ENCODE peak calls at places on chromosomes 16 and 17, in eight cellular contexts. Y is HFFc6, R is heart right ventricle, E is AG09309, L is dorsolateral prefrontal cortex, T is AG10803, N is neural crest cell, M is stomach. Q is an unnamed sample.

GRCh38 chr17:48522990-48523389 is 7.8 kb downstream of the HOXB1 start:
- DNase-seq in Y (no peak), R (no peak), E (no peak), L (no peak), T (no peak), N (no peak), M (no peak), Q (no peak)

GRCh38 chr17:8883353-8883752 is 15.9 kb upstream of the PIK3R6 start:
- DNase-seq in Y (no peak), R (no peak), E (no peak), L (no peak), T (no peak), N (no peak), M (no peak), Q (no peak)

GRCh38 chr16:84897911-84898377 is 78.2 kb downstream of the CRISPLD2 start:
- DNase-seq in Y (no peak), R (no peak), E (no peak), L (peak), T (no peak), N (no peak), M (no peak), Q (no peak)

GRCh38 chr16:21156767-21157467 is 1.6 kb upstream of the LDAF1 start:
- DNase-seq in Y (peak), R (no peak), E (peak), L (no peak), T (peak), N (peak), M (peak), Q (peak)

GRCh38 chr17:29835438-29836351 is 94.3 kb downstream of the SSH2 start:
- DNase-seq in Y (peak), R (no peak), E (no peak), L (no peak), T (peak), N (no peak), M (peak), Q (no peak)

GRCh38 chr16:66299349-66299748 is 67.1 kb upstream of the CDH5 start:
- DNase-seq in Y (no peak), R (no peak), E (no peak), L (no peak), T (no peak), N (no peak), M (no peak), Q (no peak)

GRCh38 chr17:17942846-17943245 is 29.4 kb downstream of the TOM1L2 start:
- DNase-seq in Y (peak), R (no peak), E (no peak), L (no peak), T (peak), N (no peak), M (no peak), Q (no peak)

GRCh38 chr17:9016941-9017552 is 4.3 kb upstream of the NTN1 start:
- DNase-seq in Y (no peak), R (no peak), E (no peak), L (no peak), T (no peak), N (no peak), M (peak), Q (no peak)

GRCh38 chr17:3954921-3955320 is 9.3 kb downstream of the ATP2A3 start:
- DNase-seq in Y (no peak), R (no peak), E (no peak), L (no peak), T (no peak), N (no peak), M (no peak), Q (no peak)

GRCh38 chr17:46888727-46889126 is 34.2 kb upstream of the GOSR2 start:
- DNase-seq in Y (no peak), R (no peak), E (no peak), L (no peak), T (no peak), N (no peak), M (no peak), Q (no peak)

GRCh38 chr16:46826618-46827017 is 4.4 kb downstream of the C16orf87 start:
- DNase-seq in Y (peak), R (no peak), E (no peak), L (no peak), T (no peak), N (no peak), M (no peak), Q (no peak)

GRCh38 chr17:50638851-50639767 is 4.4 kb downstream of the ABCC3 start:
- DNase-seq in Y (peak), R (peak), E (peak), L (peak), T (peak), N (no peak), M (peak), Q (no peak)

GRCh38 chr17:67401598-67402504 is 24.8 kb downstream of the PITPNC1 start:
- DNase-seq in Y (no peak), R (no peak), E (no peak), L (no peak), T (no peak), N (no peak), M (no peak), Q (no peak)

GRCh38 chr16:56625943-56626654 is 518 bp downstream of the MT1E start:
- DNase-seq in Y (peak), R (peak), E (peak), L (no peak), T (peak), N (no peak), M (no peak), Q (no peak)

GRCh38 chr17:35708951-35709350 is 22.5 kb upstream of the RASL10B start:
- DNase-seq in Y (no peak), R (no peak), E (no peak), L (no peak), T (no peak), N (no peak), M (no peak), Q (no peak)

GRCh38 chr17:28726396-28726911 is 421 bp upstream of the TLCD1 start:
- DNase-seq in Y (peak), R (no peak), E (no peak), L (no peak), T (peak), N (peak), M (peak), Q (peak)

GRCh38 chr16:9123401-9123800 is 32.0 kb downstream of the HAPSTR1 start:
- DNase-seq in Y (no peak), R (no peak), E (no peak), L (no peak), T (no peak), N (no peak), M (no peak), Q (no peak)

GRCh38 chr16:68264128-68265077 is at the start of gene SLC7A6:
- DNase-seq in Y (peak), R (peak), E (no peak), L (peak), T (peak), N (peak), M (peak), Q (peak)

GRCh38 chr16:68752602-68753001 is 15.5 kb downstream of the CDH1 start:
- DNase-seq in Y (no peak), R (no peak), E (no peak), L (no peak), T (no peak), N (no peak), M (no peak), Q (peak)

GRCh38 chr16:84360170-84360569 is 8.2 kb upstream of the ATP2C2 start:
- DNase-seq in Y (no peak), R (no peak), E (no peak), L (no peak), T (no peak), N (no peak), M (no peak), Q (peak)

GRCh38 chr17:32870027-32870670 is 6.8 kb downstream of the MYO1D start:
- DNase-seq in Y (peak), R (no peak), E (no peak), L (no peak), T (peak), N (no peak), M (no peak), Q (no peak)

GRCh38 chr16:67847064-67847861 is at the start of gene CENPT:
- DNase-seq in Y (peak), R (no peak), E (no peak), L (peak), T (peak), N (no peak), M (peak), Q (peak)

GRCh38 chr16:22665803-22666202 is 148.2 kb upstream of the HS3ST2 start:
- DNase-seq in Y (no peak), R (no peak), E (no peak), L (no peak), T (no peak), N (no peak), M (no peak), Q (no peak)

GRCh38 chr17:70185280-70185679 is 15.9 kb downstream of the KCNJ2 start:
- DNase-seq in Y (no peak), R (no peak), E (no peak), L (no peak), T (no peak), N (no peak), M (no peak), Q (no peak)

GRCh38 chr16:85056211-85056748 is 28.7 kb downstream of the KIAA0513 start:
- DNase-seq in Y (no peak), R (no peak), E (no peak), L (no peak), T (peak), N (no peak), M (no peak), Q (no peak)

GRCh38 chr17:77728022-77728671 is 230.4 kb upstream of the TNRC6C start:
- DNase-seq in Y (peak), R (peak), E (peak), L (no peak), T (peak), N (no peak), M (no peak), Q (no peak)
- TF ChIP-seq CTCF in Y (peak), R (peak), E (peak), L (no peak), T (peak), N (peak), M (no peak), Q (no peak)

GRCh38 chr17:49618112-49618611 is 42.5 kb downstream of the NXPH3 start:
- DNase-seq in Y (no peak), R (no peak), E (no peak), L (no peak), T (no peak), N (no peak), M (no peak), Q (no peak)

GRCh38 chr17:49612721-49613120 is 37.0 kb downstream of the NXPH3 start:
- DNase-seq in Y (no peak), R (no peak), E (no peak), L (no peak), T (no peak), N (no peak), M (no peak), Q (no peak)

GRCh38 chr17:49616086-49616485 is 40.4 kb downstream of the NXPH3 start:
- DNase-seq in Y (no peak), R (no peak), E (no peak), L (no peak), T (no peak), N (no peak), M (no peak), Q (no peak)

GRCh38 chr17:49621420-49621819 is 45.7 kb downstream of the NXPH3 start:
- DNase-seq in Y (no peak), R (no peak), E (no peak), L (no peak), T (no peak), N (no peak), M (no peak), Q (no peak)

GRCh38 chr17:49616546-49617205 is 41.0 kb downstream of the NXPH3 start:
- DNase-seq in Y (no peak), R (peak), E (peak), L (peak), T (peak), N (no peak), M (peak), Q (no peak)
- TF ChIP-seq CTCF in Y (no peak), R (no peak), E (no peak), L (no peak), T (no peak), N (no peak), M (no peak), Q (no peak)

DNA sequence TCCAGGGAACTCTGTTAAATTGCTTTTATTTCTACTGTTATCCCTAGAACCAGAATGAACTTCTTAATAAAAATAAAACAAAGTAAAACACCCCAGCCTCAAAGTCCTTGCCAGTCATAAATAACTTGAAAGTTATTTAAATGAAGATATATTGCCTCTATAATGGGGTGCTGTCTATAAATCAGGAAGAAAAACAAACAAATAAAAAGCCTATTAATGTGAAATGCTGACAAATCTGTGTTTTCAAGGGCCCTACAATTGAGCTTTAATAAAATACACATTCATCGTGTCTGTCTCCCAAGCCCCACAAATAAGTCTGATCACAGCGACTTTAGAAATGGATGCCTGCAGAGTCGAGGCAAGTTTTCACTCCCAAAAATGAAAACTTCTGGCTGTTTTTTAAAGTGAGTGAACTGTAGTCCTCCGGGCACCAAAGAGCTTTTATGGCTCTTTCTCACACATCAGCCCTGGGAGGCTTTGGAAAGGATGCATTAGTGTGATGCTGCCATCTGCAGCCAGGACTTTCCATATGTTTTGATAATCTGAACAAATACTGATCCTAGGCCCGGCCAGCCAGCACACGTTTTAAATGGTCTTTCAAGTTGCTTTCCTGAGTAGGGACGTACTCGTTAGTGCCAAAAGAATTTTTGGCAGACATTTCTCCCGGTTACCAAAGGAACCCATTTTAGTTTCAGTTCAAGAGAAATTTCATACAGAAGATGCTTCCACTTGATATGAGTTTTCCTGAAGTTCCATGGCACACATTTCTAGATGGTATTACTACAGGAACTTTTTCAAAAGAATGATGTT is 16.3 kb downstream of the NACA2 start:
- DNase-seq in Y (peak), R (no peak), E (no peak), L (peak), T (peak), N (peak), M (no peak), Q (peak)
- TF ChIP-seq CTCF in Y (peak), R (peak), E (peak), L (peak), T (peak), N (peak), M (no peak), Q (no peak)

DNA sequence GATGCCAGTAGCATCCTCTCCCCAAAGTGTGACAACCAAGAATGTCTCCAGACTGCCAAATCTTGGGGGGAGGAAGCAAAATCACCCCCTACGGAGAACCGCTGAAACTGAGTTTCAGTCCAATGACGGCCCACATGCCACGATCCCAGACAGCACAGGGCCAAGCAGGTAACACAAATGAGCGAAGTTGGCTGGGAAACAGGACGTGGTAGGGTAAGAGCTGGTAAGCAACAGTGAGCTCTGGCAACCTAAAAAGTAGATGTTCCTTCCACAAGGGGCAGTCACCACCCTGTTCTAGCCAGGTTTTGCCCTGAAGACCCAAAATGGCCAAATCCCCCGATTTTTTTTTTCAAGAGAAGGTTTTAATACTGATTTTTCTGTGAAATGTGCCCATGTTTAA is 25.4 kb downstream of the ZFHX3 start:
- DNase-seq in Y (no peak), R (no peak), E (no peak), L (no peak), T (no peak), N (no peak), M (no peak), Q (no peak)
- TF ChIP-seq CTCF in Y (peak), R (no peak), E (no peak), L (no peak), T (no peak), N (no peak), M (no peak), Q (no peak)

GRCh38 chr17:65027305-65027704 is 29.2 kb downstream of the GNA13 start:
- DNase-seq in Y (peak), R (no peak), E (no peak), L (no peak), T (peak), N (peak), M (no peak), Q (peak)
- TF ChIP-seq CTCF in Y (peak), R (peak), E (peak), L (no peak), T (peak), N (peak), M (no peak), Q (peak)

GRCh38 chr16:58536278-58536677 is 21.0 kb downstream of the SETD6 start:
- DNase-seq in Y (no peak), R (no peak), E (no peak), L (no peak), T (no peak), N (no peak), M (no peak), Q (no peak)
- TF ChIP-seq CTCF in Y (no peak), R (no peak), E (no peak), L (no peak), T (no peak), N (no peak), M (no peak), Q (no peak)

GRCh38 chr16:82671743-82672142 is 45.0 kb downstream of the CDH13 start:
- DNase-seq in Y (no peak), R (no peak), E (no peak), L (no peak), T (no peak), N (no peak), M (no peak), Q (peak)
- TF ChIP-seq CTCF in Y (peak), R (peak), E (peak), L (peak), T (peak), N (peak), M (no peak), Q (peak)

GRCh38 chr17:55571095-55571494 is 59.8 kb upstream of the SMIM36 start:
- DNase-seq in Y (no peak), R (no peak), E (no peak), L (no peak), T (no peak), N (no peak), M (no peak), Q (no peak)

GRCh38 chr17:55564077-55564476 is 52.8 kb upstream of the SMIM36 start:
- DNase-seq in Y (no peak), R (no peak), E (no peak), L (no peak), T (no peak), N (no peak), M (no peak), Q (no peak)

GRCh38 chr17:55563363-55563762 is 52.1 kb upstream of the SMIM36 start:
- DNase-seq in Y (no peak), R (no peak), E (no peak), L (no peak), T (no peak), N (no peak), M (no peak), Q (no peak)

GRCh38 chr17:55570360-55570759 is 59.1 kb upstream of the SMIM36 start:
- DNase-seq in Y (no peak), R (no peak), E (no peak), L (no peak), T (no peak), N (no peak), M (no peak), Q (no peak)

GRCh38 chr17:55567240-55568216 is 56.3 kb upstream of the SMIM36 start:
- DNase-seq in Y (no peak), R (peak), E (no peak), L (no peak), T (no peak), N (no peak), M (no peak), Q (no peak)
- TF ChIP-seq CTCF in Y (no peak), R (no peak), E (no peak), L (no peak), T (no peak), N (no peak), M (no peak), Q (no peak)